ENCODE peak calls at places on chromosome 9, in seven cellular contexts. P is RKO, X is iris pigment epithelial cell, Z is iPS-NIHi11, A is T-helper 9 cell, J is Karpas-422, F is mesothelial cell of epicardium. D is an unnamed sample.

GRCh38 chr9:20873240-20873860 is 158.1 kb downstream of the HACD4 start:
- DNase-seq in P (no peak), X (peak), Z (no peak), A (no peak), J (no peak), F (no peak), D (no peak)

GRCh38 chr9:16421534-16421933 is 448.9 kb downstream of the BNC2 start:
- DNase-seq in P (no peak), X (peak), Z (peak), A (no peak), J (no peak), F (no peak), D (no peak)

GRCh38 chr9:69871143-69871834 is 50.7 kb downstream of the CFAP95 start:
- DNase-seq in P (no peak), X (peak), Z (no peak), A (no peak), J (no peak), F (no peak), D (no peak)

GRCh38 chr9:134830126-134830525 is 50.5 kb upstream of the FCN2 start:
- DNase-seq in P (no peak), X (no peak), Z (no peak), A (no peak), J (no peak), F (no peak), D (no peak)

GRCh38 chr9:128120741-128121465 is 6.6 kb downstream of the PTGES2 start:
- DNase-seq in P (no peak), X (no peak), Z (no peak), A (no peak), J (no peak), F (no peak), D (no peak)

GRCh38 chr9:98318041-98318790 is 62.8 kb upstream of the TBC1D2 start:
- DNase-seq in P (no peak), X (no peak), Z (no peak), A (no peak), J (no peak), F (no peak), D (no peak)

GRCh38 chr9:15401266-15401665 is 21.4 kb upstream of the SNAPC3 start:
- DNase-seq in P (no peak), X (peak), Z (no peak), A (no peak), J (no peak), F (no peak), D (no peak)

GRCh38 chr9:91503650-91504007 is 80.0 kb upstream of the NFIL3 start:
- DNase-seq in P (no peak), X (peak), Z (no peak), A (no peak), J (no peak), F (no peak), D (no peak)

D was measured in T-helper 22 cell.